ENCODE peak calls at places on chromosomes 2 and 18, in eight cellular contexts. A is tibial nerve; F is CD4-positive, alpha-beta T cell; Z is CD8-positive, alpha-beta memory T cell; V is SJSA1; K is coronary artery; M is Peyer's patch; I is aorta. Y is an unnamed sample.

GRCh38 chr2:143398701-143399260 is 269.6 kb downstream of the ARHGAP15 start:
- DNase-seq in A (no peak), F (no peak), Z (no peak), V (no peak), K (no peak), M (no peak), I (no peak), Y (no peak)

GRCh38 chr2:12486205-12487118 is 230.3 kb upstream of the TRIB2 start:
- DNase-seq in A (no peak), F (no peak), Z (no peak), V (no peak), K (no peak), M (no peak), I (no peak), Y (no peak)

GRCh38 chr2:209824391-209824790 is 52.8 kb downstream of the UNC80 start:
- DNase-seq in A (no peak), F (no peak), Z (no peak), V (no peak), K (no peak), M (no peak), I (no peak), Y (no peak)

GRCh38 chr2:61832183-61832841 is 21.5 kb downstream of the FAM161A start:
- DNase-seq in A (no peak), F (no peak), Z (no peak), V (no peak), K (no peak), M (no peak), I (no peak), Y (no peak)

GRCh38 chr2:43707255-43707654 is 31.0 kb upstream of the C1GALT1C1L start:
- DNase-seq in A (peak), F (no peak), Z (no peak), V (no peak), K (peak), M (no peak), I (peak), Y (no peak)

GRCh38 chr2:136225950-136226835 is 108.2 kb upstream of the CXCR4 start:
- DNase-seq in A (no peak), F (peak), Z (peak), V (no peak), K (no peak), M (peak), I (no peak), Y (no peak)

GRCh38 chr2:165417009-165417408 is 52.5 kb upstream of the CSRNP3 start:
- DNase-seq in A (no peak), F (no peak), Z (no peak), V (no peak), K (no peak), M (no peak), I (no peak), Y (no peak)

GRCh38 chr2:133653116-133653515 is 84.9 kb upstream of the NCKAP5 start:
- DNase-seq in A (no peak), F (no peak), Z (no peak), V (no peak), K (no peak), M (no peak), I (no peak), Y (no peak)

GRCh38 chr18:37394610-37394965 is 171.0 kb downstream of the CELF4 start:
- DNase-seq in A (no peak), F (no peak), Z (no peak), V (no peak), K (no peak), M (no peak), I (no peak), Y (no peak)

GRCh38 chr2:133710613-133711012 is 142.3 kb upstream of the NCKAP5 start:
- DNase-seq in A (no peak), F (no peak), Z (no peak), V (no peak), K (no peak), M (no peak), I (no peak), Y (no peak)

GRCh38 chr2:191365089-191365488 is 119.9 kb downstream of the MYO1B start:
- DNase-seq in A (no peak), F (no peak), Z (no peak), V (no peak), K (no peak), M (no peak), I (no peak), Y (no peak)

GRCh38 chr2:191366199-191366598 is 121.0 kb downstream of the MYO1B start:
- DNase-seq in A (no peak), F (no peak), Z (no peak), V (no peak), K (no peak), M (no peak), I (no peak), Y (no peak)

GRCh38 chr2:191363267-191363666 is 118.1 kb downstream of the MYO1B start:
- DNase-seq in A (no peak), F (no peak), Z (no peak), V (no peak), K (no peak), M (no peak), I (no peak), Y (no peak)

GRCh38 chr2:191360918-191361317 is 115.7 kb downstream of the MYO1B start:
- DNase-seq in A (no peak), F (no peak), Z (no peak), V (no peak), K (no peak), M (no peak), I (no peak), Y (no peak)

GRCh38 chr2:191362841-191363240 is 117.6 kb downstream of the MYO1B start:
- DNase-seq in A (no peak), F (no peak), Z (no peak), V (no peak), K (no peak), M (no peak), I (no peak), Y (no peak)
- H3K27ac ChIP-seq in A (no peak), F (no peak), Z (no peak), V (no peak), K (no peak), M (no peak), I (no peak), Y (no peak)

GRCh38 chr2:201360256-201360655 is 3.1 kb upstream of the FLACC1 start:
- DNase-seq in A (no peak), F (no peak), Z (no peak), V (no peak), K (no peak), M (no peak), I (no peak), Y (no peak)
- H3K27ac ChIP-seq in A (no peak), F (no peak), Z (no peak), V (no peak), K (no peak), M (no peak), I (no peak), Y (no peak)

GRCh38 chr2:231661422-231662027 is 46.8 kb upstream of the PTMA start:
- DNase-seq in A (no peak), F (no peak), Z (no peak), V (no peak), K (no peak), M (no peak), I (no peak), Y (no peak)

GRCh38 chr2:231664727-231665126 is 43.6 kb upstream of the PTMA start:
- DNase-seq in A (no peak), F (no peak), Z (no peak), V (no peak), K (no peak), M (peak), I (no peak), Y (no peak)

GRCh38 chr2:231663458-231664290 is 44.7 kb upstream of the PTMA start:
- DNase-seq in A (no peak), F (no peak), Z (no peak), V (no peak), K (no peak), M (peak), I (no peak), Y (no peak)

GRCh38 chr2:231662028-231662810 is 46.1 kb upstream of the PTMA start:
- DNase-seq in A (peak), F (peak), Z (peak), V (no peak), K (peak), M (peak), I (peak), Y (peak)

GRCh38 chr2:231662811-231663457 is 45.4 kb upstream of the PTMA start:
- DNase-seq in A (no peak), F (no peak), Z (peak), V (no peak), K (no peak), M (peak), I (no peak), Y (no peak)
- H3K27ac ChIP-seq in A (peak), F (peak), Z (peak), V (no peak), K (peak), M (peak), I (peak), Y (peak)

GRCh38 chr2:230773039-230773773 is 60.6 kb downstream of the CAB39 start:
- DNase-seq in A (no peak), F (no peak), Z (no peak), V (no peak), K (no peak), M (no peak), I (no peak), Y (no peak)

GRCh38 chr2:230774348-230774951 is 61.8 kb downstream of the CAB39 start:
- DNase-seq in A (no peak), F (no peak), Z (no peak), V (no peak), K (no peak), M (no peak), I (no peak), Y (no peak)

GRCh38 chr2:230777681-230778080 is 65.0 kb downstream of the CAB39 start:
- DNase-seq in A (no peak), F (no peak), Z (no peak), V (no peak), K (no peak), M (no peak), I (no peak), Y (no peak)

GRCh38 chr2:230778350-230779140 is 65.9 kb downstream of the CAB39 start:
- DNase-seq in A (no peak), F (no peak), Z (no peak), V (no peak), K (no peak), M (no peak), I (no peak), Y (no peak)

DNA sequence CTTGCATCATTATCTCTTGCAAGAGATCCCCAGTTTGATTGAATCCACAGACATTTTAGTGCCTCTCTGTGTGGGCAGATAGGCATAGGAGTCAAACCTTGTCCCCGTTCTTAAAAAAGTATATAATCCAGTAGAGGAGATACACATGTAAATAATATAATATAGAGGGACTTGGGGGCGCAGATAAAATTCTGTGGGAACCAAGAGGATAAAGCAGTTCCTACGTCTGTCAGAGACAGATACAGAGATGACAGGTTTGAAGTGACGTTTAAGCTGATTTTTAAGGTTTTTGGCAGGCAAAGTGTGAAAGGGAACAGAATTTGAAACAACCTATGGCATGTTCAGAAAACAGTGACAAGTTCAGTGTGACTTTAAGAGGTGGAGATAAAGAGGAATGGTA is 63.1 kb downstream of the CAB39 start:
- DNase-seq in A (no peak), F (no peak), Z (no peak), V (no peak), K (no peak), M (no peak), I (no peak), Y (no peak)
- H3K27ac ChIP-seq in A (no peak), F (no peak), Z (no peak), V (peak), K (no peak), M (no peak), I (no peak), Y (no peak)

GRCh38 chr2:46134531-46135229 is 162.5 kb upstream of the EPAS1 start:
- DNase-seq in A (peak), F (no peak), Z (no peak), V (no peak), K (no peak), M (no peak), I (no peak), Y (no peak)
- H3K27ac ChIP-seq in A (peak), F (no peak), Z (no peak), V (no peak), K (peak), M (no peak), I (peak), Y (no peak)

GRCh38 chr2:100185105-100185504 is 42.7 kb upstream of the AFF3 start:
- DNase-seq in A (no peak), F (no peak), Z (no peak), V (no peak), K (no peak), M (no peak), I (no peak), Y (no peak)
- H3K27ac ChIP-seq in A (peak), F (no peak), Z (no peak), V (no peak), K (peak), M (no peak), I (no peak), Y (no peak)

GRCh38 chr2:17615152-17615551 is 74.7 kb downstream of the VSNL1 start:
- DNase-seq in A (no peak), F (no peak), Z (no peak), V (no peak), K (no peak), M (no peak), I (no peak), Y (no peak)

GRCh38 chr2:17617508-17617907 is 77.0 kb downstream of the VSNL1 start:
- DNase-seq in A (no peak), F (no peak), Z (no peak), V (no peak), K (no peak), M (no peak), I (no peak), Y (no peak)

GRCh38 chr2:17616405-17616804 is 75.9 kb downstream of the VSNL1 start:
- DNase-seq in A (no peak), F (no peak), Z (no peak), V (peak), K (no peak), M (no peak), I (no peak), Y (no peak)

GRCh38 chr2:17614174-17614573 is 73.7 kb downstream of the VSNL1 start:
- DNase-seq in A (no peak), F (no peak), Z (no peak), V (no peak), K (no peak), M (no peak), I (no peak), Y (no peak)

GRCh38 chr2:17615728-17616351 is 75.3 kb downstream of the VSNL1 start:
- DNase-seq in A (no peak), F (no peak), Z (no peak), V (no peak), K (no peak), M (no peak), I (no peak), Y (no peak)
- H3K27ac ChIP-seq in A (no peak), F (no peak), Z (no peak), V (peak), K (no peak), M (no peak), I (no peak), Y (no peak)

GRCh38 chr2:66434679-66435548 is at the start of gene MEIS1:
- DNase-seq in A (peak), F (no peak), Z (no peak), V (peak), K (peak), M (peak), I (peak), Y (peak)

GRCh38 chr2:66437055-66437454 is 2.1 kb downstream of the MEIS1 start:
- DNase-seq in A (no peak), F (no peak), Z (no peak), V (no peak), K (no peak), M (no peak), I (no peak), Y (no peak)

GRCh38 chr2:66435549-66435875 is 587 bp downstream of the MEIS1 start:
- DNase-seq in A (no peak), F (no peak), Z (no peak), V (no peak), K (no peak), M (no peak), I (no peak), Y (no peak)

GRCh38 chr2:66436546-66436945 is 1.6 kb downstream of the MEIS1 start:
- DNase-seq in A (no peak), F (no peak), Z (no peak), V (no peak), K (no peak), M (no peak), I (no peak), Y (no peak)

DNA sequence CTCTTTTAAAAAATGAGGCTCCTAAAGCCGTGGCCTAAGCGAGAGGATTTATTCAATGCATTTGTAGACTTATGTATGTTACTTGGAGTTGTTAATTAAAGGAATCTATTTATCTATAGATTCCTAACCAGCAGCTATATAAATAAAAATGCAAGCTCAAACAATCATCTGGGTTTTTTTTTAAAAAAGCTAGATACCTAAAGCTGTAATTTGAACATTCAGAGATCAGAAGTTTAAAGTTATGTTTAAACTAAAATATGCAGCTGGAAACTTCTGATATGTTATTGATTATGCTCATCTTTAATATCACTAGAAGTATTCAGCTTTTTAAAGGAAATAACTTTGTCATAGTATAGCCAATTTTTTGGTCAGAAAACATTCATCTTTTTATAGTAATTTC is 1.0 kb downstream of the MEIS1 start:
- DNase-seq in A (no peak), F (no peak), Z (no peak), V (no peak), K (no peak), M (no peak), I (no peak), Y (no peak)
- H3K27ac ChIP-seq in A (peak), F (no peak), Z (peak), V (no peak), K (peak), M (peak), I (no peak), Y (no peak)

Y was measured in caudate nucleus.